ENCODE peak calls at places on chromosomes 13 and 19, in five cellular contexts. K is MCF 10A, O is progenitor cell of endocrine pancreas, H is GM12865, F is T-helper 9 cell. I is an unnamed sample.

GRCh38 chr19:13038306-13039210 is 43.3 kb downstream of the NFIX start:
- DNase-seq in F (no peak), K (no peak), O (no peak), H (no peak), I (no peak)

GRCh38 chr19:7926021-7926726 is at the start of gene CTXN1:
- DNase-seq in O (peak; percentile 75), F (peak; percentile 80), K (peak; percentile 56), H (peak; percentile 72), I (no peak)

GRCh38 chr19:49339364-49340068 is 4.3 kb downstream of the CD37 start:
- DNase-seq in F (no peak), H (peak; percentile 89), O (peak; percentile 44), K (no peak), I (no peak)

GRCh38 chr13:98394820-98395510 is 181.9 kb downstream of the STK24 start:
- DNase-seq in F (no peak), O (no peak), H (no peak), K (no peak), I (no peak)

GRCh38 chr19:6999938-7000732 is 21.1 kb downstream of the MBD3L2B start:
- DNase-seq in O (no peak), F (no peak), H (no peak), K (no peak), I (no peak)

GRCh38 chr19:41563847-41564514 is 12.0 kb upstream of the CEACAM21 start:
- DNase-seq in O (no peak), F (peak; percentile 46), H (peak; percentile 29), K (peak; percentile 12), I (no peak)

GRCh38 chr13:76856141-76856571 is 30.0 kb downstream of the KCTD12 start:
- DNase-seq in H (peak; percentile 10), O (no peak), K (peak; percentile 73), F (no peak), I (no peak)

GRCh38 chr19:17450264-17451075 is 2.0 kb upstream of the TMEM221 start:
- DNase-seq in H (peak; percentile 63), K (peak; percentile 94), F (no peak), O (no peak), I (no peak)

GRCh38 chr19:14475251-14476073 is at the start of gene PTGER1:
- DNase-seq in O (no peak), K (no peak), F (no peak), H (no peak), I (no peak)

GRCh38 chr19:3480383-3481091 is at the start of gene SMIM24:
- DNase-seq in K (no peak), H (no peak), F (no peak), O (no peak), I (no peak)

GRCh38 chr13:59665184-59665583 is 498.5 kb downstream of the DIAPH3 start:
- DNase-seq in O (no peak), K (no peak), H (no peak), F (no peak), I (no peak)

GRCh38 chr13:99895999-99896695 is 75.4 kb downstream of the ZIC5 start:
- DNase-seq in O (no peak), K (no peak), H (no peak), F (no peak), I (no peak)

GRCh38 chr13:49549289-49549688 is 36.1 kb downstream of the RCBTB1 start:
- DNase-seq in F (no peak), H (no peak), O (no peak), K (peak; percentile 8), I (no peak)

GRCh38 chr13:73096173-73097117 is 37.6 kb downstream of the KLF5 start:
- DNase-seq in K (peak; percentile 92), O (no peak), F (no peak), H (no peak), I (no peak)

GRCh38 chr13:49098198-49098597 is 121.9 kb upstream of the MLNR start:
- DNase-seq in F (no peak), K (peak; percentile 86), H (no peak), O (no peak), I (no peak)

GRCh38 chr13:63435668-63436275 is 2020.1 kb upstream of the PCDH20 start:
- DNase-seq in H (no peak), K (peak; percentile 68), O (no peak), F (no peak), I (no peak)

GRCh38 chr13:94858856-94859811 is 146.8 kb upstream of the SOX21 start:
- DNase-seq in H (no peak), K (no peak), F (no peak), O (no peak), I (no peak)

GRCh38 chr13:110493161-110493593 is 68.3 kb downstream of the RAB20 start:
- DNase-seq in F (no peak), K (no peak), O (no peak), H (no peak), I (no peak)

GRCh38 chr13:73403362-73404150 is 344.8 kb downstream of the KLF5 start:
- DNase-seq in F (no peak), H (no peak), K (no peak), O (no peak), I (no peak)

GRCh38 chr19:4730740-4731171 is 7.1 kb upstream of the DPP9 start:
- DNase-seq in K (peak; percentile 39), O (peak; percentile 32), F (peak; percentile 56), H (peak; percentile 54), I (no peak)

GRCh38 chr13:98014766-98015165 is 61.3 kb downstream of the IPO5 start:
- DNase-seq in O (no peak), H (no peak), K (peak; percentile 43), F (no peak), I (no peak)

GRCh38 chr19:53977429-53977990 is 13.9 kb upstream of the CACNG6 start:
- DNase-seq in H (peak; percentile 19), K (peak; percentile 85), F (peak; percentile 51), O (peak; percentile 55), I (no peak)

GRCh38 chr19:38529610-38530009 is 88.1 kb downstream of the MAP4K1 start:
- DNase-seq in O (no peak), F (no peak), H (no peak), K (no peak), I (peak; percentile 82)

GRCh38 chr19:49683814-49684250 is 5.6 kb upstream of the ADM5 start:
- DNase-seq in K (no peak), H (no peak), F (no peak), O (no peak), I (no peak)

GRCh38 chr13:34730966-34731365 is 211.1 kb upstream of the NBEA start:
- DNase-seq in O (no peak), K (no peak), F (no peak), H (no peak), I (no peak)

GRCh38 chr19:23887642-23888041 is 27.0 kb upstream of the ZNF726 start:
- DNase-seq in K (no peak), O (no peak), F (no peak), H (no peak), I (no peak)

GRCh38 chr13:112102243-112102642 is 35.3 kb downstream of the SOX1 start:
- DNase-seq in H (no peak), O (no peak), F (no peak), K (peak; percentile 5), I (no peak)

GRCh38 chr19:8120636-8121480 is 28.5 kb downstream of the FBN3 start:
- DNase-seq in K (no peak), H (no peak), O (no peak), F (no peak), I (no peak)

GRCh38 chr13:80086304-80086721 is 254.6 kb downstream of the SPRY2 start:
- DNase-seq in O (no peak), H (no peak), K (peak; percentile 41), F (no peak), I (no peak)

GRCh38 chr13:110680852-110681251 is 25.1 kb downstream of the CARS2 start:
- DNase-seq in F (no peak), K (peak; percentile 38), H (peak; percentile 40), O (no peak), I (peak; percentile 12)

GRCh38 chr13:34364633-34365032 is 546.7 kb downstream of the RFC3 start:
- DNase-seq in K (no peak), F (no peak), O (no peak), H (no peak), I (no peak)

GRCh38 chr13:80050252-80050651 is 290.7 kb downstream of the SPRY2 start:
- DNase-seq in F (no peak), O (no peak), H (no peak), K (no peak), I (no peak)

GRCh38 chr19:3190470-3190770 is 4.7 kb downstream of the NCLN start:
- DNase-seq in F (no peak), K (no peak), H (no peak), O (no peak), I (no peak)

GRCh38 chr13:72737033-72737432 is 9.3 kb downstream of the BORA start:
- DNase-seq in K (no peak), F (no peak), H (no peak), O (no peak), I (no peak)

GRCh38 chr19:6092329-6093286 is 17.7 kb downstream of the RFX2 start:
- DNase-seq in F (no peak), H (peak; percentile 41), K (peak; percentile 88), O (peak; percentile 59), I (no peak)